ENCODE peak calls at places on chromosome 21, in eight cellular contexts. X, T, Z, B, W, D, C and I are unnamed samples.

GRCh38 chr21:35678393-35678792 is 381.9 kb downstream of the SETD4 start:
- DNase-seq in C (no peak), W (no peak), B (no peak), Z (no peak), X (no peak), T (no peak), D (no peak), I (no peak)

GRCh38 chr21:46035809-46036695 is 54.5 kb downstream of the COL6A1 start:
- DNase-seq in T (no peak), D (no peak), B (no peak), W (no peak), Z (no peak), X (no peak), C (no peak), I (no peak)

GRCh38 chr21:45935628-45936027 is 45.9 kb upstream of the COL6A1 start:
- DNase-seq in D (no peak), Z (no peak), C (no peak), B (no peak), T (no peak), X (no peak), W (peak; percentile 18), I (no peak)

GRCh38 chr21:44011774-44012473 is at the start of gene TRAPPC10:
- DNase-seq in C (peak; percentile 64), Z (peak; percentile 49), B (peak; percentile 92), X (peak; percentile 42), D (peak; percentile 57), T (peak; percentile 84), W (peak; percentile 89), I (peak; percentile 89)

GRCh38 chr21:36471254-36471723 is 8.6 kb downstream of the CLDN14 start:
- DNase-seq in D (no peak), C (no peak), X (no peak), T (no peak), B (peak; percentile 69), W (no peak), Z (peak; percentile 59), I (no peak)

GRCh38 chr21:46243865-46244490 is 15.4 kb upstream of the LSS start:
- DNase-seq in X (no peak), C (no peak), W (no peak), Z (no peak), D (no peak), T (no peak), B (no peak), I (no peak)

GRCh38 chr21:43835061-43835460 is 30.0 kb upstream of the AGPAT3 start:
- DNase-seq in C (no peak), X (no peak), Z (no peak), B (no peak), D (no peak), W (no peak), T (no peak), I (no peak)

GRCh38 chr21:45971487-45972352 is 9.8 kb upstream of the COL6A1 start:
- DNase-seq in X (no peak), C (no peak), D (no peak), Z (no peak), B (peak; percentile 32), T (no peak), W (no peak), I (peak; percentile 49)

GRCh38 chr21:27466175-27466574 is 499.3 kb upstream of the ADAMTS5 start:
- DNase-seq in T (no peak), X (no peak), W (no peak), D (no peak), C (no peak), Z (no peak), B (no peak), I (no peak)

GRCh38 chr21:45963225-45963555 is 18.4 kb upstream of the COL6A1 start:
- DNase-seq in W (no peak), Z (no peak), B (no peak), D (no peak), T (no peak), C (no peak), X (no peak), I (no peak)

GRCh38 chr21:44710294-44710665 is 1.1 kb downstream of the TSPEAR start:
- DNase-seq in B (no peak), Z (no peak), C (no peak), X (no peak), W (no peak), D (no peak), T (no peak), I (no peak)

GRCh38 chr21:17461582-17461981 is 51.3 kb upstream of the CXADR start:
- DNase-seq in D (no peak), T (no peak), C (no peak), B (no peak), W (no peak), X (no peak), Z (peak; percentile 19), I (no peak)

GRCh38 chr21:42570362-42570761 is 56.7 kb downstream of the SLC37A1 start:
- DNase-seq in B (no peak), W (no peak), T (peak; percentile 3), X (no peak), Z (no peak), D (no peak), C (no peak), I (no peak)

GRCh38 chr21:46068516-46069079 is 29.3 kb upstream of the COL6A2 start:
- DNase-seq in W (no peak), Z (no peak), T (no peak), D (no peak), B (no peak), C (no peak), X (no peak), I (no peak)

GRCh38 chr21:41255190-41255589 is 61.4 kb upstream of the FAM3B start:
- DNase-seq in W (no peak), X (no peak), Z (no peak), C (no peak), B (no peak), D (no peak), T (no peak), I (no peak)

GRCh38 chr21:34690041-34690792 is 21.4 kb downstream of the CLIC6 start:
- DNase-seq in T (no peak), W (no peak), B (no peak), X (peak; percentile 90), C (no peak), Z (peak; percentile 62), D (peak; percentile 75), I (no peak)

GRCh38 chr21:15063081-15063820 is 1.5 kb downstream of the NRIP1 start:
- DNase-seq in X (peak; percentile 56), D (no peak), Z (no peak), W (peak; percentile 37), B (no peak), C (no peak), T (peak; percentile 35), I (no peak)

GRCh38 chr21:22355949-22356348 is 1357.7 kb downstream of the NCAM2 start:
- DNase-seq in X (no peak), B (no peak), Z (no peak), C (no peak), W (no peak), T (no peak), D (no peak), I (no peak)

GRCh38 chr21:45128613-45129226 is 54.3 kb downstream of the ADARB1 start:
- DNase-seq in T (peak; percentile 81), B (peak; percentile 75), D (peak; percentile 48), C (peak; percentile 53), W (peak; percentile 72), X (peak; percentile 5), Z (peak; percentile 67), I (peak; percentile 29)

GRCh38 chr21:38793926-38794713 is 11.6 kb upstream of the ETS2 start:
- DNase-seq in T (no peak), B (no peak), X (no peak), Z (no peak), W (no peak), C (no peak), D (peak; percentile 58), I (no peak)

GRCh38 chr21:45403825-45404725 is 890 bp upstream of the COL18A1 start:
- DNase-seq in C (no peak), W (peak; percentile 48), D (peak; percentile 32), T (no peak), B (no peak), Z (no peak), X (no peak), I (no peak)